ENCODE peak calls at places on chromosomes 16 and 17, in seven cellular contexts. X is NCI-H1930, C is ureter, G is lower leg skin, Y is skeletal muscle cell, Z is astrocyte of the spinal cord, K is HFFc6. Q is an unnamed sample.

GRCh38 chr17:70040336-70040735 is 34.7 kb upstream of the KCNJ16 start:
- DNase-seq in C (no peak), Y (no peak), X (no peak), Z (no peak), G (no peak), K (no peak), Q (no peak)

GRCh38 chr17:29573558-29573870 is 5.0 kb downstream of the TP53I13 start:
- DNase-seq in K (no peak), C (no peak), Y (no peak), G (no peak), X (no peak), Z (no peak), Q (no peak)

GRCh38 chr16:14409563-14409962 is 220.5 kb downstream of the PARN start:
- DNase-seq in C (peak), K (peak), Y (peak), Z (peak), X (no peak), G (peak), Q (no peak)

GRCh38 chr17:4118095-4118743 is 24.6 kb downstream of the ZZEF1 start:
- DNase-seq in C (no peak), Y (no peak), X (no peak), Z (no peak), G (no peak), K (no peak), Q (no peak)

GRCh38 chr16:50195756-50196155 is 42.6 kb downstream of the TENT4B start:
- DNase-seq in C (no peak), G (no peak), K (no peak), X (no peak), Y (no peak), Z (no peak), Q (no peak)

GRCh38 chr16:17757808-17758207 is 287.0 kb upstream of the XYLT1 start:
- DNase-seq in Z (no peak), K (no peak), C (no peak), G (no peak), Y (no peak), X (no peak), Q (no peak)

GRCh38 chr17:17344507-17345293 is 41.5 kb downstream of the NT5M start:
- DNase-seq in C (no peak), Y (no peak), G (no peak), Z (no peak), X (no peak), K (no peak), Q (no peak)

GRCh38 chr17:8153550-8153956 is 1.3 kb upstream of the PER1 start:
- DNase-seq in C (peak), G (peak), Z (peak), Y (peak), K (peak), X (no peak), Q (peak)

GRCh38 chr16:14501331-14502255 is 128.5 kb downstream of the PARN start:
- DNase-seq in X (no peak), C (peak), Z (peak), K (peak), G (peak), Y (peak), Q (peak)

GRCh38 chr17:61205931-61206330 is 193.7 kb upstream of the TBX2 start:
- DNase-seq in X (no peak), K (no peak), Y (no peak), Z (peak), G (no peak), C (no peak), Q (no peak)

Q was measured in lung.